ENCODE peak calls at places on chromosome 20, in seven cellular contexts. S, T, K, Y, L, C and E are unnamed samples. For H3K4me1, the result is how much of the 10 kb centered on the place peaks cover.

GRCh38 chr20:7714549-7714948 is 225.7 kb downstream of the HAO1 start:
- DNase-seq in T (no peak), C (no peak), K (no peak), S (no peak), L (no peak), Y (no peak), E (no peak)

GRCh38 chr20:346640-347316 is at the start of gene NRSN2:
- DNase-seq in S (peak), K (peak), C (peak), Y (peak), L (peak), T (peak), E (peak)

GRCh38 chr20:1326031-1326930 is 2.7 kb downstream of the SDCBP2 start:
- DNase-seq in K (no peak), L (peak), C (peak), Y (peak), T (peak), S (peak), E (peak)

GRCh38 chr20:23928788-23929187 is 49.2 kb upstream of the CST5 start:
- DNase-seq in T (no peak), C (no peak), Y (no peak), K (no peak), L (no peak), S (no peak), E (no peak)

GRCh38 chr20:20237093-20237959 is 130.6 kb upstream of the INSM1 start:
- DNase-seq in T (no peak), S (peak), Y (no peak), L (peak), C (no peak), K (peak), E (peak)

GRCh38 chr20:13684566-13685222 is 46.0 kb upstream of the TASP1 start:
- DNase-seq in S (no peak), C (no peak), T (no peak), K (peak), L (no peak), Y (no peak), E (no peak)

GRCh38 chr20:57545927-57546662 is 14.8 kb upstream of the PCK1 start:
- DNase-seq in K (no peak), C (no peak), L (no peak), S (no peak), T (no peak), Y (peak), E (no peak)

GRCh38 chr20:45867811-45868176 is 10.4 kb downstream of the ZSWIM3 start:
- DNase-seq in T (no peak), S (no peak), Y (no peak), K (no peak), L (no peak), C (no peak), E (no peak)

GRCh38 chr20:63854069-63854765 is 7.1 kb upstream of the ABHD16B start:
- DNase-seq in L (no peak), K (no peak), Y (no peak), C (peak), S (no peak), T (peak), E (peak)

GRCh38 chr20:420169-420620 is 12.1 kb downstream of the RBCK1 start:
- DNase-seq in L (peak), S (no peak), Y (no peak), T (no peak), C (no peak), K (no peak), E (no peak)

GRCh38 chr20:52049001-52049731 is 142.4 kb downstream of the ZFP64 start:
- DNase-seq in Y (no peak), L (no peak), T (no peak), S (no peak), K (no peak), C (no peak), E (no peak)

GRCh38 chr20:8721098-8721497 is 347.8 kb upstream of the PLCB4 start:
- DNase-seq in C (no peak), T (no peak), K (peak), S (peak), L (no peak), Y (peak), E (peak)

GRCh38 chr20:31712112-31712553 is 10.5 kb downstream of the BCL2L1 start:
- DNase-seq in L (no peak), S (peak), K (no peak), C (no peak), T (no peak), Y (peak), E (no peak)

GRCh38 chr20:63461364-63461763 is 11.1 kb downstream of the KCNQ2 start:
- DNase-seq in T (no peak), K (no peak), S (no peak), C (no peak), L (no peak), Y (no peak), E (no peak)

GRCh38 chr20:45783656-45784294 is 7.9 kb downstream of the WFDC3 start:
- DNase-seq in C (no peak), L (peak), Y (peak), T (no peak), K (peak), S (no peak), E (peak)

GRCh38 chr20:3804254-3804751 is 8.2 kb downstream of the CDC25B start:
- DNase-seq in L (no peak), C (peak), T (no peak), S (no peak), Y (no peak), K (no peak), E (peak)

GRCh38 chr20:709864-710761 is 34.5 kb upstream of the SCRT2 start:
- DNase-seq in T (no peak), L (no peak), K (no peak), S (no peak), Y (peak), C (no peak), E (no peak)

GRCh38 chr20:24863356-24863755 is 85.7 kb upstream of the CST7 start:
- DNase-seq in K (no peak), L (no peak), S (no peak), C (no peak), Y (no peak), T (no peak), E (no peak)

GRCh38 chr20:371755-372542 is 8.6 kb upstream of the TRIB3 start:
- DNase-seq in Y (peak), T (peak), C (no peak), S (peak), K (peak), L (peak), E (peak)

GRCh38 chr20:44438782-44439181 is 36.9 kb upstream of the TTPAL start:
- DNase-seq in L (no peak), K (no peak), S (no peak), C (no peak), T (no peak), Y (no peak), E (no peak)

GRCh38 chr20:64038579-64039292 is 2.8 kb downstream of the C20orf204 start:
- DNase-seq in T (peak), C (peak), K (peak), Y (peak), S (peak), L (peak), E (peak)

GRCh38 chr20:53099851-53100250 is 127.7 kb downstream of the TSHZ2 start:
- DNase-seq in K (no peak), S (no peak), Y (no peak), T (no peak), L (no peak), C (no peak), E (no peak)

GRCh38 chr20:34538671-34539123 is 19.8 kb upstream of the MAP1LC3A start:
- DNase-seq in Y (peak), L (peak), C (peak), S (peak), T (peak), K (peak), E (no peak)

GRCh38 chr20:44218441-44218840 is 7.9 kb upstream of the OSER1 start:
- DNase-seq in T (no peak), K (peak), C (no peak), S (no peak), L (no peak), Y (no peak), E (no peak)

GRCh38 chr20:31808481-31808880 is 10.7 kb upstream of the MYLK2 start:
- DNase-seq in T (no peak), S (no peak), L (no peak), C (no peak), Y (no peak), K (no peak), E (no peak)

GRCh38 chr20:1357921-1358671 is 29.2 kb upstream of the SDCBP2 start:
- DNase-seq in S (no peak), K (no peak), L (no peak), Y (no peak), T (no peak), C (no peak), E (no peak)

GRCh38 chr20:46084805-46085792 is 4.7 kb downstream of the NCOA5 start:
- DNase-seq in S (no peak), T (no peak), K (no peak), Y (no peak), C (no peak), L (peak), E (no peak)

GRCh38 chr20:14556206-14556605 is 218.8 kb upstream of the FLRT3 start:
- DNase-seq in Y (no peak), T (no peak), L (no peak), K (no peak), S (no peak), C (no peak), E (no peak)

GRCh38 chr20:4320284-4320683 is 304.9 kb upstream of the RNF24 start:
- DNase-seq in Y (no peak), L (no peak), K (no peak), C (no peak), S (peak), T (no peak), E (no peak)

GRCh38 chr20:31974975-31975481 is 7.1 kb downstream of the XKR7 start:
- DNase-seq in C (no peak), S (no peak), T (no peak), L (no peak), K (no peak), Y (no peak), E (no peak)

GRCh38 chr20:7980332-7981046 is 39.1 kb downstream of the TMX4 start:
- DNase-seq in T (no peak), C (no peak), L (no peak), S (peak), Y (no peak), K (no peak), E (no peak)

DNA sequence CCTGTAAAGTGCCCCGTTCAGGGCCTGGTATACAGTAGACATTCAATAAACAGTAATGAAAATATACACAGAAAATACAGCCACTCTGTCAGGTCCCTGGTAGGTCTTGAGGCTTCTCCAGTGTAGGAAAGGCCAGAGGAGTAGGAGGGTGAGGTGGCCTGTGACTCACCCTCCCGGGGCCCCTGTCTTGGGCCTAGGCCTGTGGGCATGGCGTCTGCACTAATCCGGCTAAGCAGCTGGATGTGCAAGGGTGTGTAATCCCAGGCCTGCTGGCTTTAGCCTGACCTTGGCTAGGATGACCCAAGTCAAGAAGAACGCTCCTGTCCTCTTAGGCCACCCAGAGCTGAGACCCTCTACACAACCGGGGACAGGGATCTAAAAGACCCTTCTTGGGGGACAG is 84.9 kb downstream of the KCNB1 start:
- DNase-seq in S (no peak), Y (no peak), C (no peak), L (no peak), K (no peak), T (no peak), E (peak)
- H3K4me1 ChIP-seq in S (under half), Y (half or more), C (under half), L (under half), K (under half), T (under half), E (under half)

DNA sequence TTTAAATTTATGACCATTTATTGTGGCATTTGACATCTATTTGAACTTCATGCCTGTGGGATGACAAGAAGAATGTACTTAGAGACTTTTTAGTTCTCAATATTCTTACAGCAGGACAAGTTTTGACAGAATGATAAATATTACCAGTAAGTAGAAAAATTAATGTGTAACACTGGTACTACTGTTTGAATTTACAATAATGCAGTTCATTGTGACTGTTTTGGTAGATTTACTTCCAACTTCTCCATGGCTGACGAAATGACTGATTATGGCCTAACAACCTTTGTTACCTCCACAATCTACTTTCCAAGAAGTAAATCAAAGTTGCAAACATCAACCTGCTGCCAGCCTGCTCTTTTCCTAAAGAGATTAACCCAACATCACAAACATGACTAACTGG is 38.5 kb downstream of the PAK5 start:
- DNase-seq in K (no peak), S (no peak), T (no peak), C (no peak), Y (no peak), L (no peak), E (no peak)
- TF ChIP-seq POLR2A in K (no peak), S (no peak), T (no peak), C (no peak), Y (no peak), L (no peak), E (no peak)

GRCh38 chr20:49913399-49914047 is 1.8 kb downstream of the SPATA2 start:
- DNase-seq in Y (no peak), C (no peak), L (no peak), K (no peak), S (no peak), T (no peak), E (no peak)

GRCh38 chr20:49915380-49916145 is at the start of gene SPATA2:
- DNase-seq in L (peak), C (peak), Y (peak), S (peak), T (peak), K (peak), E (peak)

GRCh38 chr20:49914310-49915117 is 815 bp downstream of the SPATA2 start:
- DNase-seq in T (no peak), S (no peak), K (peak), L (no peak), Y (no peak), C (no peak), E (no peak)

GRCh38 chr20:49916146-49917002 is 1.0 kb upstream of the SPATA2 start:
- DNase-seq in S (no peak), T (no peak), K (peak), Y (peak), C (no peak), L (peak), E (no peak)

GRCh38 chr20:49915118-49915379 is 280 bp downstream of the SPATA2 start:
- DNase-seq in K (no peak), Y (no peak), C (peak), T (no peak), S (no peak), L (no peak), E (no peak)
- H3K4me1 ChIP-seq in K (under half), Y (under half), C (under half), T (under half), S (under half), L (under half), E (under half)

DNA sequence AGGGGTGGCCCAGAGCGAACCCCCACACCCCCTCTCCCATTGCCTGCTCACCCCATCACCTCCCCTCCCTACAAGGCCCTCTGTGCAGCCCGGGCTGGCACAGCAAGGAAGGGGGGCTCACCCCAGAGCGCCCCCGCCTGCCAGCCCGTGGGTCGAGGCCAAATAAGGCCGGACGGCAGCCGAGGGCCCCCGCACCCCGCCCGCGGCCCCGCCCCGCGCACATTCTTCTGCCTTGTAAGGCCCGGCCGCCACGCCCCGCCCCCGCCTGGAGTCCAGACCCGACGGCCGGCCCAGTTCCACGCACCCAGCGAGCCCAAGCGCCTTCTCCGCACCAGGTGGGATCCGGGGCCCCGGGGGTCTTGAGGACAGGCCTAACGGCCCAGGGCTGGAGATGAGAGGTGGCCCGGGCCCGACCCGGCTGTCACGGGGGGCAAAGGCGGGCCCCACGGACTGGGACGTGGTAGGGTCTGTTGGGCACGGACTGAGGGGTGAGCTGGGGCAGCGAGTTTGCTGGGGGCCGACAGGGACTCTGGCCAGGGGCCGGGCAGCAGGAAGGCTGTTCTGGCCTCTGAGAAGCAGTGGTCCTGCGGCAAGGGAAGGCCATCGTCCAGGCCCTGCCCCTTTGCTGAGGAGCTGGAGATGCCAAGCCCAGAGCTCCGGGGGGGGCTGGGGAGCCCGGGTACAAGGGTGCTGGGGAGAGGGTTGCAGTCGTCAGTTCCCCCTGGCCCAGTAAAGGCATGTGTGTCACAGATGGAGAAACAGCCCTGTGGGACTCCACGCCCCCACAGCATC is at the start of gene MYL9:
- DNase-seq in T (peak), S (peak), C (peak), L (peak), K (peak), Y (peak), E (peak)
- TF ChIP-seq POLR2A in T (peak), S (peak), C (peak), L (peak), K (peak), Y (peak), E (peak)

GRCh38 chr20:38076548-38076947 is 43.0 kb downstream of the RPRD1B start:
- DNase-seq in K (no peak), Y (no peak), C (no peak), S (no peak), T (no peak), L (no peak), E (no peak)
- H3K4me1 ChIP-seq in K (under half), Y (half or more), C (under half), S (under half), T (under half), L (under half), E (under half)

GRCh38 chr20:50112512-50113419 is at the start of gene UBE2V1:
- DNase-seq in T (peak), L (peak), K (peak), Y (peak), S (peak), C (peak), E (peak)
- TF ChIP-seq POLR2A in T (peak), L (peak), K (peak), Y (peak), S (peak), C (peak), E (no peak)

DNA sequence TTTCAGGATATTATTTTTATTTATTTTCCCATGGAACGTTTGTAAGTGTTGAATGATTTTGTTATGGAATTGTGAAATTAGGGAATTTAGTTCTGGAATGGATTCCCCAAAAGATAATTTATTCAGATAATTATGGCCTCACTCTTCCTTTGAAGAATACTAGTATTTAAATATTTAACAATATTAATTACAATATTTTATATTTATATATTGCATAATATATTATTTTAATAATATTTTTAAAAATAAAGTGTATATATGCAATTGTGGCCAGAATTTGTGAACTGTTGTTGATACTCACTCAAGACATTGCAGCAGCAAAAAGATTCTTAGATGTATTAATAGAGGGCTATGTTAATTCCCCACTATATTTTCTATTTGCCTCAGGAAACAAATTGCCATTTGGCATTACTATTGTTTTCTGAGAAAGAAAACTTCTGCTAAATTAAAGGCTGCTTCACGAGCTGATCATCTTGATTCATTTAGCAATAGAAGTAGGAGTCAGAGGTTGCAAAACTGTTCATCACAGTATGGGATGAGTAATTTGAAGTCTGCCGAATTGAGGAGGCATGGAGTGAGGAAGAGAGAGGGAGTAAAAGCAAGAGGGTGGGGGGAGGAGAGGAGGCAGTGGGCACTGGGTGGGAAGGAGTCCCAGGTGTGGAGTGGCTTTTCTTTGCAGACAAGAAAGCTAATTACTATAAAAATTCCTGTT is 729.2 kb downstream of the DHX35 start:
- DNase-seq in T (no peak), C (no peak), S (no peak), K (no peak), Y (no peak), L (no peak), E (no peak)
- H3K4me1 ChIP-seq in T (under half), C (under half), S (under half), K (under half), Y (under half), L (under half), E (under half)